ENCODE peak calls at places on chromosomes 4 and X, in six cellular contexts. O is suprapubic skin, U is K562, R is endothelial cell of umbilical vein, L is breast epithelium, F is heart left ventricle. G is an unnamed sample.

GRCh38 chr4:41320278-41320677 is 63.5 kb downstream of the UCHL1 start:
- DNase-seq in O (no peak), U (no peak), R (no peak), L (no peak), F (no peak), G (no peak)

GRCh38 chr4:184825394-184826314 is at the start of gene ACSL1:
- DNase-seq in O (peak), U (peak), R (peak), L (peak), F (peak), G (peak)

GRCh38 chr4:64477127-64477526 is 67.9 kb upstream of the TECRL start:
- DNase-seq in O (no peak), U (no peak), R (no peak), L (no peak), F (no peak), G (no peak)

GRCh38 chr4:23717528-23718248 is 172.2 kb downstream of the PPARGC1A start:
- DNase-seq in O (no peak), U (peak), R (no peak), L (no peak), F (no peak), G (no peak)

GRCh38 chr4:88743696-88744095 is 46.1 kb upstream of the NAP1L5 start:
- DNase-seq in O (no peak), U (no peak), R (no peak), L (no peak), F (no peak), G (no peak)

GRCh38 chr4:174152717-174153466 is 130.6 kb downstream of the FBXO8 start:
- DNase-seq in O (no peak), U (no peak), R (no peak), L (no peak), F (no peak), G (no peak)

GRCh38 chrX:29229802-29230201 is 642.6 kb downstream of the IL1RAPL1 start:
- DNase-seq in O (no peak), U (no peak), R (no peak), L (no peak), F (no peak), G (no peak)

GRCh38 chr4:7876096-7876993 is 63.3 kb downstream of the AFAP1 start:
- DNase-seq in O (no peak), U (no peak), R (peak), L (no peak), F (no peak), G (no peak)

GRCh38 chr4:104677122-104677521 is 182.4 kb upstream of the CXXC4 start:
- DNase-seq in O (no peak), U (no peak), R (no peak), L (no peak), F (no peak), G (no peak)

GRCh38 chr4:78154972-78155371 is 97.8 kb downstream of the FRAS1 start:
- DNase-seq in O (no peak), U (no peak), R (no peak), L (no peak), F (no peak), G (no peak)

GRCh38 chr4:27176400-27176799 is 315.8 kb downstream of the STIM2 start:
- DNase-seq in O (no peak), U (no peak), R (no peak), L (no peak), F (no peak), G (no peak)

GRCh38 chr4:185304541-185304940 is 91.2 kb downstream of the LRP2BP start:
- DNase-seq in O (no peak), U (no peak), R (no peak), L (no peak), F (no peak), G (no peak)

GRCh38 chr4:127574643-127575042 is 58.1 kb upstream of the INTU start:
- DNase-seq in O (no peak), U (no peak), R (no peak), L (no peak), F (no peak), G (no peak)

GRCh38 chrX:73562986-73563739 is at the start of gene CHIC1:
- DNase-seq in O (peak), U (peak), R (peak), L (peak), F (peak), G (peak)

GRCh38 chr4:44425614-44426208 is 22.9 kb downstream of the KCTD8 start:
- DNase-seq in O (no peak), U (no peak), R (peak), L (no peak), F (no peak), G (no peak)

GRCh38 chr4:137664055-137664405 is 131.7 kb upstream of the PCDH18 start:
- DNase-seq in O (no peak), U (no peak), R (peak), L (no peak), F (no peak), G (no peak)

GRCh38 chr4:166996216-166996615 is 238.1 kb downstream of the SPOCK3 start:
- DNase-seq in O (no peak), U (no peak), R (no peak), L (no peak), F (no peak), G (no peak)

GRCh38 chr4:53152467-53152866 is 213.4 kb downstream of the SCFD2 start:
- DNase-seq in O (no peak), U (no peak), R (no peak), L (no peak), F (no peak), G (no peak)

GRCh38 chrX:152635941-152636340 is 1.8 kb upstream of the GABRQ start:
- DNase-seq in O (no peak), U (peak), R (peak), L (no peak), F (no peak), G (no peak)

GRCh38 chr4:38385286-38386010 is 278.6 kb upstream of the KLF3 start:
- DNase-seq in O (no peak), U (peak), R (no peak), L (no peak), F (no peak), G (no peak)

GRCh38 chr4:96677499-96677898 is 837.6 kb downstream of the PDHA2 start:
- DNase-seq in O (no peak), U (no peak), R (peak), L (no peak), F (no peak), G (no peak)

GRCh38 chrX:27728291-27728690 is 79.5 kb upstream of the MAGEB10 start:
- DNase-seq in O (no peak), U (no peak), R (peak), L (no peak), F (no peak), G (no peak)

GRCh38 chr4:3752022-3752421 is 14.2 kb upstream of the ADRA2C start:
- DNase-seq in O (no peak), U (no peak), R (no peak), L (no peak), F (no peak), G (no peak)

GRCh38 chr4:22029803-22030202 is 81.2 kb upstream of the KCNIP4 start:
- DNase-seq in O (no peak), U (no peak), R (no peak), L (no peak), F (no peak), G (no peak)

GRCh38 chr4:123104275-123104674 is 181.9 kb upstream of the NUDT6 start:
- DNase-seq in O (no peak), U (no peak), R (no peak), L (no peak), F (no peak), G (no peak)

GRCh38 chr4:13544556-13545393 is 467 bp upstream of the NKX3-2 start:
- DNase-seq in O (no peak), U (peak), R (peak), L (no peak), F (no peak), G (no peak)

GRCh38 chr4:176988226-176988625 is 195.5 kb upstream of the VEGFC start:
- DNase-seq in O (no peak), U (no peak), R (peak), L (no peak), F (no peak), G (no peak)

GRCh38 chr4:7762376-7763040 is 177.2 kb downstream of the AFAP1 start:
- DNase-seq in O (no peak), U (no peak), R (no peak), L (no peak), F (no peak), G (no peak)

GRCh38 chr4:108043536-108043935 is 53.8 kb downstream of the HADH start:
- DNase-seq in O (no peak), U (no peak), R (no peak), L (no peak), F (no peak), G (no peak)

GRCh38 chr4:24655971-24656370 is 71.6 kb upstream of the DHX15 start:
- DNase-seq in O (no peak), U (no peak), R (no peak), L (no peak), F (no peak), G (no peak)

GRCh38 chr4:137621056-137621455 is 88.8 kb upstream of the PCDH18 start:
- DNase-seq in O (no peak), U (no peak), R (no peak), L (no peak), F (no peak), G (no peak)

GRCh38 chr4:44368413-44369167 is 80.0 kb downstream of the KCTD8 start:
- DNase-seq in O (no peak), U (no peak), R (no peak), L (no peak), F (no peak), G (no peak)

GRCh38 chr4:176270669-176271068 is 1.6 kb upstream of the ASB5 start:
- DNase-seq in O (no peak), U (no peak), R (peak), L (no peak), F (no peak), G (peak)

GRCh38 chrX:132489256-132490085 is 633 bp upstream of the MBNL3 start:
- DNase-seq in O (peak), U (no peak), R (peak), L (peak), F (peak), G (peak)

GRCh38 chr4:113998026-113998425 is 18.6 kb upstream of the ARSJ start:
- DNase-seq in O (no peak), U (no peak), R (no peak), L (no peak), F (no peak), G (no peak)

DNA sequence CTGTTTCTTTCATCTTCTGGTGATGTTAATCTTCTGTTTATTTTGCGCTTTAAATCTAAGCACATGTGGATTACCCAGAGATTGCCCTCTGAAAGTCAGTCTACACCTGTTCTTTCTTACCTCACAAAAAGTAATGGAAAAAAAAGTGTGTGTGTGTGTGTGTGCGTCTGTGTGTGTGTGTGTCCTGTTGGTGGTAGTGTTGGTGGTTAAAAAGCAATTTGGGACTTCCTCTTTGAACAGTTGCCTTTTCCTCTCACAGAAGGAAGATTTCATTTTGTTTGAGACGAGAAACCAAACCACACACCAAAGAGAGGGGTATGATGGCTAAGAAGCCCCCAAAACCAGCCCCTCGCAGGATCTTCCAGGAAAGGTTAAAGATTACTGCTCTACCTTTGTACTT is at the start of gene STAP1:
- DNase-seq in O (no peak), U (no peak), R (no peak), L (no peak), F (no peak), G (no peak)
- TF ChIP-seq POLR2A in O (no peak), U (no peak), R (no peak), L (no peak), F (no peak), G (no peak)

GRCh38 chr4:75696036-75696435 is 22.8 kb upstream of the G3BP2 start:
- DNase-seq in O (no peak), U (no peak), R (no peak), L (no peak), F (no peak), G (no peak)
- TF ChIP-seq POLR2A in O (no peak), U (no peak), R (no peak), L (no peak), F (no peak), G (no peak)

GRCh38 chr4:121698119-121698732 is 1.4 kb upstream of the ANXA5 start:
- DNase-seq in O (peak), U (no peak), R (no peak), L (no peak), F (no peak), G (no peak)

GRCh38 chr4:121697626-121698025 is 846 bp upstream of the ANXA5 start:
- DNase-seq in O (no peak), U (no peak), R (no peak), L (no peak), F (no peak), G (no peak)

GRCh38 chr4:121696641-121697461 is at the start of gene ANXA5:
- DNase-seq in O (peak), U (peak), R (peak), L (peak), F (peak), G (peak)

GRCh38 chr4:121693450-121693849 is 3.3 kb downstream of the ANXA5 start:
- DNase-seq in O (no peak), U (no peak), R (no peak), L (no peak), F (no peak), G (no peak)

DNA sequence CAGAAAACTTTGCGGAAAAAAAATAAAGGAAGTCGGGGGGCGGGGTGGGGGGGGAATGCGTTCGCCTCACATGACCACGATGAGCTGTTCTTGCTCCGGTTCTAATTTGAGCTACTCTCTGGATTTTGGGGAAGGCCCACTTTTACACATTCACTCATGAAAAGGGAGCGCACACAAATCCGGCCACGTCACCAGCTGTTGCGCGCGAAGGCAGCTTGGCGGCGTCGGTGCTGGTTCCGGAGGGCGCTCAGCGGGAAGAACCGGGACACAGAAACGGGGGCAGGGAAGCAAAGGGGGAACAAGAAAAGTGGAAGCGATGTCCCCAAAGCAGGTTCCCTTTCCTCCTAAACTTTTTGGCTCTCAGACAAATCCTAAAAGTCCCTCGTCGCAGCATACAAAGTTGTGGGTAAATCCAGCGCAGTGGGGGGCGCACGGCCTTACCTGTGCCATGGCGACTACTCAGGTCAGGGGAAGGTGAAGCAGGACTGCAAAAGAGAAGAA is 590 bp downstream of the ANXA5 start:
- DNase-seq in O (peak), U (peak), R (peak), L (peak), F (peak), G (peak)
- TF ChIP-seq POLR2A in O (no peak), U (no peak), R (no peak), L (no peak), F (no peak), G (no peak)

GRCh38 chr4:74789518-74789917 is 4.8 kb downstream of the BTC start:
- DNase-seq in O (no peak), U (no peak), R (no peak), L (no peak), F (no peak), G (no peak)

GRCh38 chr4:74793757-74794340 is 474 bp downstream of the BTC start:
- DNase-seq in O (peak), U (no peak), R (peak), L (peak), F (peak), G (no peak)

GRCh38 chr4:74790652-74791051 is 3.7 kb downstream of the BTC start:
- DNase-seq in O (no peak), U (no peak), R (no peak), L (no peak), F (no peak), G (no peak)

GRCh38 chr4:74796631-74797030 is 2.3 kb upstream of the BTC start:
- DNase-seq in O (no peak), U (no peak), R (no peak), L (no peak), F (no peak), G (no peak)

DNA sequence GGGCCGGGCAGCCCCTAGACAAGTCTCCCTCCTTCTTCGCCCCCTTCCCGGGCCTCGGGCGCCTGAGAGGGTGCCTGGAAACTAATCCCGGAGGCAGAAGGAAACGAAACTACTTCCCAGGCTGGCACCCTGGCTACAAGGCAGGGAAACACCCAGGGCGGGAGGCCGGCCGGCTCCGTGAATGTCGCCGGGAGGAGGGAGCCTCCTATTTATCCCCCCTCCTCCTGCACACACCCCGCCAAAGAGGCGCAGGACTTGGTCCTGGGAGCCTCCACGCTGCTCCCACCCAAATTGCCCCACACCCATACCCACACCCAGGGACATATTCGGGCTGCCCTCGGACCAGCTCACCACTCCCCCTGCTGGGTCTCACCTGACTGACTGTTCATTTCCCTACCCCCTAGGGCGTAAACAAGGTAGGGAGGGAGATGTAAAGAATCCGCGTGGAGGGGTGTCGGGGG is at the start of gene BTC:
- DNase-seq in O (peak), U (no peak), R (no peak), L (peak), F (no peak), G (no peak)
- TF ChIP-seq POLR2A in O (no peak), U (no peak), R (no peak), L (no peak), F (no peak), G (no peak)

GRCh38 chr4:98661356-98662054 is 3.1 kb upstream of the TSPAN5 start:
- DNase-seq in O (no peak), U (no peak), R (peak), L (no peak), F (no peak), G (no peak)

GRCh38 chr4:98658287-98659105 is at the start of gene TSPAN5:
- DNase-seq in O (peak), U (peak), R (peak), L (peak), F (peak), G (peak)

GRCh38 chr4:98662055-98662453 is 3.6 kb upstream of the TSPAN5 start:
- DNase-seq in O (no peak), U (no peak), R (no peak), L (no peak), F (no peak), G (no peak)

GRCh38 chr4:98659106-98659592 is 738 bp upstream of the TSPAN5 start:
- DNase-seq in O (no peak), U (no peak), R (no peak), L (no peak), F (no peak), G (no peak)

GRCh38 chr4:98659741-98660507 is 1.5 kb upstream of the TSPAN5 start:
- DNase-seq in O (no peak), U (no peak), R (peak), L (no peak), F (no peak), G (no peak)
- TF ChIP-seq POLR2A in O (no peak), U (no peak), R (no peak), L (no peak), F (no peak), G (no peak)

DNA sequence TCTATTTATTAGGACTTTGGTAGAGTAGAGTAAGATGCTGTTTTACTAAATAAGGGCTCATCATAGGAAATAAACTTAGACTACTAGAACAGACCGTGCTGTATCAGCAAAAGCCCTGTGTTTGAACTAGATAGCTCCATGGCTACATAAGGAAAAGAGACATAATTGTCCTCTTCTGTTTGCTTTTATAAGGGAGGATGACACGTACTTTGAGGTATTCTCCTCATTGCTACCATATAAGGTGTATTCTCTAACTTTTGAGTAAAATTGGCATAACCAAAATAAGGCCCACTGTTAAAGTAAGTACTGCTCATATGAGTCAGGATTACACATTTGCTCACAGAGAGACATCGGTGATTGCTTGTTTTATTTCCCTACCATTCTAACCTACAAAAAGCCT is 64.3 kb downstream of the PDLIM5 start:
- DNase-seq in O (no peak), U (no peak), R (no peak), L (no peak), F (no peak), G (no peak)
- TF ChIP-seq POLR2A in O (no peak), U (no peak), R (no peak), L (no peak), F (no peak), G (no peak)

DNA sequence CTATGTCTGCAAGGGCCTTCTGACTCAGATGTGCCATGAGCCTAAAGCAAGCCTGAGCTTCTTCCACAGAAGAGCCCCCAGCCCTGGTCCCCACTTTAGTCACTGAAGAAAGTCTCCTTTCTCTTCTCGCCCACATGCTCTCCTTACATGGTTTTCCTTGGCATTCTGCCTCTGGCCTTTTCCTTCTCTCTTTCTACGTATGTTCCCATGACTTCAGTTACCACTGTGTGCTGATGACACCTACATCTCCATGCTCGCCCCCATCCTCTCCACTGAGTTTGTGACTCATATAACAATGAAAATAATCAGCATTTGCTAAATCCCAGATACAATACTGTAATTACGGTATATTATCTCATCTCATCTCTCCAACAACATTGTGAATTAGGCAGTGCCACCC is 149.3 kb downstream of the AMMECR1 start:
- DNase-seq in O (no peak), U (no peak), R (no peak), L (no peak), F (no peak), G (no peak)
- TF ChIP-seq POLR2A in O (no peak), U (no peak), R (no peak), L (no peak), F (no peak), G (no peak)

G was measured in gastrocnemius medialis.